ENCODE peak calls at places on chromosomes 4 and X, in seven cellular contexts. One of them, this sample, is unnamed.
A peak's percentile ranks its signal among the peaks of the same experiment; 100 is the strongest.

GRCh38 chrX:110167952-110168451 is 149.9 kb downstream of the AMMECR1 start:
- DNase-seq in activated naive CD4-positive, alpha-beta T cell: peak; percentile 2
- DNase-seq in glomerular endothelial cell: no peak
- DNase-seq in CD8-positive, alpha-beta memory T cell: peak; percentile 35
- DNase-seq in activated CD4-positive, alpha-beta T cell treated with anti-CD3 and anti-CD28 coated beads for 24 hours: peak; percentile 31
- DNase-seq in Caco-2: peak; percentile 14
- DNase-seq in NCI-H460: peak; percentile 16
- DNase-seq in this sample: no peak

GRCh38 chr4:162839814-162840213 is 326.9 kb downstream of the NAF1 start:
- DNase-seq in activated naive CD4-positive, alpha-beta T cell: no peak
- DNase-seq in glomerular endothelial cell: no peak
- DNase-seq in CD8-positive, alpha-beta memory T cell: no peak
- DNase-seq in activated CD4-positive, alpha-beta T cell treated with anti-CD3 and anti-CD28 coated beads for 24 hours: no peak
- DNase-seq in Caco-2: peak; percentile 5
- DNase-seq in NCI-H460: no peak
- DNase-seq in this sample: no peak

GRCh38 chr4:133208694-133209285 is 59.7 kb downstream of the PCDH10 start:
- DNase-seq in activated naive CD4-positive, alpha-beta T cell: no peak
- DNase-seq in glomerular endothelial cell: no peak
- DNase-seq in CD8-positive, alpha-beta memory T cell: no peak
- DNase-seq in activated CD4-positive, alpha-beta T cell treated with anti-CD3 and anti-CD28 coated beads for 24 hours: no peak
- DNase-seq in Caco-2: no peak
- DNase-seq in NCI-H460: no peak
- DNase-seq in this sample: no peak

GRCh38 chr4:56372774-56373173 is 14.5 kb downstream of the AASDH start:
- DNase-seq in activated naive CD4-positive, alpha-beta T cell: no peak
- DNase-seq in glomerular endothelial cell: no peak
- DNase-seq in CD8-positive, alpha-beta memory T cell: no peak
- DNase-seq in activated CD4-positive, alpha-beta T cell treated with anti-CD3 and anti-CD28 coated beads for 24 hours: no peak
- DNase-seq in Caco-2: no peak
- DNase-seq in NCI-H460: no peak
- DNase-seq in this sample: no peak

GRCh38 chrX:530726-531610 is 99.6 kb upstream of the SHOX start:
- DNase-seq in activated naive CD4-positive, alpha-beta T cell: no peak
- DNase-seq in glomerular endothelial cell: no peak
- DNase-seq in CD8-positive, alpha-beta memory T cell: no peak
- DNase-seq in activated CD4-positive, alpha-beta T cell treated with anti-CD3 and anti-CD28 coated beads for 24 hours: no peak
- DNase-seq in Caco-2: no peak
- DNase-seq in NCI-H460: no peak
- DNase-seq in this sample: no peak

GRCh38 chr4:129342820-129343219 is 246.9 kb downstream of the C4orf33 start:
- DNase-seq in activated naive CD4-positive, alpha-beta T cell: no peak
- DNase-seq in glomerular endothelial cell: no peak
- DNase-seq in CD8-positive, alpha-beta memory T cell: no peak
- DNase-seq in activated CD4-positive, alpha-beta T cell treated with anti-CD3 and anti-CD28 coated beads for 24 hours: no peak
- DNase-seq in Caco-2: no peak
- DNase-seq in NCI-H460: peak; percentile 14
- DNase-seq in this sample: peak; percentile 5

GRCh38 chrX:124421898-124422622 is 75.7 kb downstream of the SH2D1A start:
- DNase-seq in activated naive CD4-positive, alpha-beta T cell: no peak
- DNase-seq in glomerular endothelial cell: no peak
- DNase-seq in CD8-positive, alpha-beta memory T cell: no peak
- DNase-seq in activated CD4-positive, alpha-beta T cell treated with anti-CD3 and anti-CD28 coated beads for 24 hours: no peak
- DNase-seq in Caco-2: no peak
- DNase-seq in NCI-H460: no peak
- DNase-seq in this sample: no peak

GRCh38 chrX:41730101-41730500 is 6.1 kb downstream of the GPR82 start:
- DNase-seq in activated naive CD4-positive, alpha-beta T cell: no peak
- DNase-seq in glomerular endothelial cell: no peak
- DNase-seq in CD8-positive, alpha-beta memory T cell: no peak
- DNase-seq in activated CD4-positive, alpha-beta T cell treated with anti-CD3 and anti-CD28 coated beads for 24 hours: no peak
- DNase-seq in Caco-2: no peak
- DNase-seq in NCI-H460: no peak
- DNase-seq in this sample: no peak

GRCh38 chr4:100014616-100015015 is 64.5 kb upstream of the H2AZ1 start:
- DNase-seq in activated naive CD4-positive, alpha-beta T cell: no peak
- DNase-seq in glomerular endothelial cell: no peak
- DNase-seq in CD8-positive, alpha-beta memory T cell: no peak
- DNase-seq in activated CD4-positive, alpha-beta T cell treated with anti-CD3 and anti-CD28 coated beads for 24 hours: no peak
- DNase-seq in Caco-2: no peak
- DNase-seq in NCI-H460: no peak
- DNase-seq in this sample: no peak

GRCh38 chrX:47447607-47448006 is 35.4 kb downstream of the ZNF41 start:
- DNase-seq in activated naive CD4-positive, alpha-beta T cell: no peak
- DNase-seq in glomerular endothelial cell: no peak
- DNase-seq in CD8-positive, alpha-beta memory T cell: no peak
- DNase-seq in activated CD4-positive, alpha-beta T cell treated with anti-CD3 and anti-CD28 coated beads for 24 hours: no peak
- DNase-seq in Caco-2: no peak
- DNase-seq in NCI-H460: no peak
- DNase-seq in this sample: no peak

GRCh38 chr4:56183344-56183959 is 203.8 kb downstream of the AASDH start:
- DNase-seq in activated naive CD4-positive, alpha-beta T cell: no peak
- DNase-seq in glomerular endothelial cell: no peak
- DNase-seq in CD8-positive, alpha-beta memory T cell: no peak
- DNase-seq in activated CD4-positive, alpha-beta T cell treated with anti-CD3 and anti-CD28 coated beads for 24 hours: no peak
- DNase-seq in Caco-2: no peak
- DNase-seq in NCI-H460: no peak
- DNase-seq in this sample: no peak